ENCODE peak calls at places on chromosomes 13 and 19, in seven cellular contexts. D is anterior cingulate cortex; Y is effector memory CD8-positive, alpha-beta T cell; U is tibial artery; Z is activated CD8-positive, alpha-beta memory T cell treated with anti-CD3 and anti-CD28 coated beads for 48 hours; W is stimulated activated CD4-positive, alpha-beta T cell treated with anti-CD3 and anti-CD28 coated beads, Interleukin-15, amount 100 ng/mL, for 24 hours; C is NCI-H774. X is an unnamed sample.

GRCh38 chr13:47256618-47257017 is 359.8 kb upstream of the HTR2A start:
- DNase-seq in D (no peak), Y (no peak), U (no peak), Z (no peak), W (no peak), C (no peak), X (no peak)

GRCh38 chr13:66657165-66657895 is 572.8 kb downstream of the PCDH9 start:
- DNase-seq in D (no peak), Y (no peak), U (peak), Z (no peak), W (no peak), C (peak), X (peak)

GRCh38 chr19:4636151-4636717 is 3.1 kb upstream of the TNFAIP8L1 start:
- DNase-seq in D (peak), Y (peak), U (no peak), Z (peak), W (peak), C (peak), X (no peak)

GRCh38 chr19:40453151-40453735 is 9.1 kb upstream of the SERTAD3 start:
- DNase-seq in D (no peak), Y (no peak), U (no peak), Z (no peak), W (no peak), C (no peak), X (no peak)

GRCh38 chr13:37934339-37935191 is 65.0 kb upstream of the TRPC4 start:
- DNase-seq in D (no peak), Y (no peak), U (no peak), Z (no peak), W (no peak), C (no peak), X (no peak)

GRCh38 chr19:17320435-17320834 is 11.1 kb downstream of the DDA1 start:
- DNase-seq in D (no peak), Y (no peak), U (no peak), Z (no peak), W (no peak), C (no peak), X (no peak)

GRCh38 chr13:106786006-106786579 is 218.2 kb upstream of the ARGLU1 start:
- DNase-seq in D (no peak), Y (no peak), U (no peak), Z (no peak), W (no peak), C (no peak), X (no peak)

GRCh38 chr13:68509734-68510621 is 1279.8 kb upstream of the PCDH9 start:
- DNase-seq in D (no peak), Y (no peak), U (no peak), Z (no peak), W (no peak), C (no peak), X (no peak)

GRCh38 chr13:110023729-110024645 is 237.6 kb upstream of the IRS2 start:
- DNase-seq in D (no peak), Y (no peak), U (peak), Z (no peak), W (no peak), C (peak), X (peak)

GRCh38 chr13:91741925-91742324 is 343.5 kb downstream of the GPC5 start:
- DNase-seq in D (no peak), Y (no peak), U (no peak), Z (no peak), W (no peak), C (no peak), X (no peak)

GRCh38 chr19:57643734-57644133 is 10.8 kb downstream of the ZNF211 start:
- DNase-seq in D (no peak), Y (no peak), U (no peak), Z (no peak), W (no peak), C (no peak), X (no peak)

GRCh38 chr13:86002921-86003488 is 203.8 kb upstream of the SLITRK6 start:
- DNase-seq in D (no peak), Y (no peak), U (no peak), Z (no peak), W (no peak), C (peak), X (peak)

GRCh38 chr13:50355797-50356196 is 340.6 kb downstream of the KCNRG start:
- DNase-seq in D (no peak), Y (no peak), U (no peak), Z (no peak), W (no peak), C (no peak), X (no peak)

GRCh38 chr19:14428882-14429416 is 4.2 kb upstream of the PKN1 start:
- DNase-seq in D (no peak), Y (no peak), U (peak), Z (no peak), W (no peak), C (no peak), X (no peak)

GRCh38 chr19:39563408-39563807 is 23.4 kb upstream of the EID2 start:
- DNase-seq in D (no peak), Y (no peak), U (no peak), Z (no peak), W (no peak), C (no peak), X (peak)

GRCh38 chr13:109119886-109120285 is 490.5 kb downstream of the MYO16 start:
- DNase-seq in D (no peak), Y (no peak), U (no peak), Z (no peak), W (no peak), C (no peak), X (no peak)

GRCh38 chr13:20553309-20553708 is 13.6 kb upstream of the IFT88 start:
- DNase-seq in D (peak), Y (no peak), U (no peak), Z (no peak), W (no peak), C (no peak), X (peak)

GRCh38 chr19:48698046-48698445 is 2.3 kb downstream of the FUT2 start:
- DNase-seq in D (no peak), Y (no peak), U (no peak), Z (no peak), W (no peak), C (no peak), X (no peak)

GRCh38 chr19:55697698-55698097 is 22.7 kb downstream of the EPN1 start:
- DNase-seq in D (no peak), Y (no peak), U (no peak), Z (no peak), W (no peak), C (no peak), X (no peak)

GRCh38 chr13:113141591-113141950 is 16.9 kb upstream of the PROZ start:
- DNase-seq in D (no peak), Y (no peak), U (no peak), Z (no peak), W (no peak), C (no peak), X (no peak)

GRCh38 chr19:14475251-14476073 is at the start of gene PTGER1:
- DNase-seq in D (no peak), Y (no peak), U (no peak), Z (no peak), W (peak), C (no peak), X (no peak)

GRCh38 chr13:27791146-27791900 is 960 bp upstream of the GSX1 start:
- DNase-seq in D (no peak), Y (no peak), U (no peak), Z (no peak), W (no peak), C (no peak), X (no peak)

GRCh38 chr13:113110852-113111315 is 5.3 kb downstream of the F7 start:
- DNase-seq in D (no peak), Y (no peak), U (no peak), Z (no peak), W (no peak), C (no peak), X (no peak)

GRCh38 chr19:41945135-41945766 is 13.9 kb downstream of the RABAC1 start:
- DNase-seq in D (no peak), Y (peak), U (no peak), Z (peak), W (peak), C (no peak), X (no peak)

X was measured in retinal pigment epithelial cell.